ENCODE peak calls at places on chromosomes 6 and 20, in ten cellular contexts. One of them, this sample, is unnamed.

GRCh38 chr20:41468994-41469600 is 102.5 kb upstream of the EMILIN3 start:
- DNase-seq in spleen: no peak
- DNase-seq in left lung: no peak
- DNase-seq in CD4-positive, alpha-beta memory T cell: no peak
- DNase-seq in fibroblast of lung: no peak
- DNase-seq in tibial nerve: no peak
- DNase-seq in lower lobe of right lung: no peak
- DNase-seq in endodermal cell: no peak
- DNase-seq in tibial artery: no peak
- DNase-seq in left ventricle myocardium inferior: no peak
- DNase-seq in this sample: no peak

GRCh38 chr6:135985471-135985870 is 134.0 kb downstream of the PDE7B start:
- DNase-seq in spleen: no peak
- DNase-seq in left lung: no peak
- DNase-seq in CD4-positive, alpha-beta memory T cell: no peak
- DNase-seq in fibroblast of lung: peak
- DNase-seq in tibial nerve: no peak
- DNase-seq in lower lobe of right lung: no peak
- DNase-seq in endodermal cell: no peak
- DNase-seq in tibial artery: no peak
- DNase-seq in left ventricle myocardium inferior: no peak
- DNase-seq in this sample: no peak

GRCh38 chr6:163844352-163844751 is 429.8 kb downstream of the QKI start:
- DNase-seq in spleen: no peak
- DNase-seq in left lung: no peak
- DNase-seq in CD4-positive, alpha-beta memory T cell: no peak
- DNase-seq in fibroblast of lung: no peak
- DNase-seq in tibial nerve: no peak
- DNase-seq in lower lobe of right lung: no peak
- DNase-seq in endodermal cell: no peak
- DNase-seq in tibial artery: no peak
- DNase-seq in left ventricle myocardium inferior: no peak
- DNase-seq in this sample: no peak

GRCh38 chr6:14681699-14682487 is 564.0 kb upstream of the JARID2 start:
- DNase-seq in spleen: no peak
- DNase-seq in left lung: no peak
- DNase-seq in CD4-positive, alpha-beta memory T cell: no peak
- DNase-seq in fibroblast of lung: peak
- DNase-seq in tibial nerve: no peak
- DNase-seq in lower lobe of right lung: no peak
- DNase-seq in endodermal cell: no peak
- DNase-seq in tibial artery: no peak
- DNase-seq in left ventricle myocardium inferior: no peak
- DNase-seq in this sample: no peak

GRCh38 chr6:134453792-134454510 is 136.0 kb upstream of the SGK1 start:
- DNase-seq in spleen: no peak
- DNase-seq in left lung: no peak
- DNase-seq in CD4-positive, alpha-beta memory T cell: no peak
- DNase-seq in fibroblast of lung: no peak
- DNase-seq in tibial nerve: no peak
- DNase-seq in lower lobe of right lung: no peak
- DNase-seq in endodermal cell: peak
- DNase-seq in tibial artery: no peak
- DNase-seq in left ventricle myocardium inferior: no peak
- DNase-seq in this sample: no peak

GRCh38 chr6:105482227-105482839 is 79.5 kb upstream of the PREP start:
- DNase-seq in spleen: no peak
- DNase-seq in left lung: no peak
- DNase-seq in CD4-positive, alpha-beta memory T cell: no peak
- DNase-seq in fibroblast of lung: peak
- DNase-seq in tibial nerve: peak
- DNase-seq in lower lobe of right lung: no peak
- DNase-seq in endodermal cell: no peak
- DNase-seq in tibial artery: no peak
- DNase-seq in left ventricle myocardium inferior: peak
- DNase-seq in this sample: no peak

GRCh38 chr6:80464901-80465300 is 358.4 kb downstream of the BCKDHB start:
- DNase-seq in spleen: no peak
- DNase-seq in left lung: no peak
- DNase-seq in CD4-positive, alpha-beta memory T cell: no peak
- DNase-seq in fibroblast of lung: no peak
- DNase-seq in tibial nerve: no peak
- DNase-seq in lower lobe of right lung: no peak
- DNase-seq in endodermal cell: peak
- DNase-seq in tibial artery: no peak
- DNase-seq in left ventricle myocardium inferior: no peak
- DNase-seq in this sample: no peak

GRCh38 chr20:33296206-33296605 is 13.2 kb downstream of the BPIFB1 start:
- DNase-seq in spleen: no peak
- DNase-seq in left lung: no peak
- DNase-seq in CD4-positive, alpha-beta memory T cell: no peak
- DNase-seq in fibroblast of lung: no peak
- DNase-seq in tibial nerve: no peak
- DNase-seq in lower lobe of right lung: no peak
- DNase-seq in endodermal cell: no peak
- DNase-seq in tibial artery: no peak
- DNase-seq in left ventricle myocardium inferior: no peak
- DNase-seq in this sample: no peak

GRCh38 chr6:110358536-110359148 is 493 bp upstream of the METTL24 start:
- DNase-seq in spleen: no peak
- DNase-seq in left lung: no peak
- DNase-seq in CD4-positive, alpha-beta memory T cell: no peak
- DNase-seq in fibroblast of lung: no peak
- DNase-seq in tibial nerve: no peak
- DNase-seq in lower lobe of right lung: no peak
- DNase-seq in endodermal cell: no peak
- DNase-seq in tibial artery: no peak
- DNase-seq in left ventricle myocardium inferior: no peak
- DNase-seq in this sample: no peak

GRCh38 chr20:8388146-8388545 is 256.1 kb downstream of the PLCB1 start:
- DNase-seq in spleen: no peak
- DNase-seq in left lung: no peak
- DNase-seq in CD4-positive, alpha-beta memory T cell: no peak
- DNase-seq in fibroblast of lung: peak
- DNase-seq in tibial nerve: no peak
- DNase-seq in lower lobe of right lung: no peak
- DNase-seq in endodermal cell: no peak
- DNase-seq in tibial artery: no peak
- DNase-seq in left ventricle myocardium inferior: no peak
- DNase-seq in this sample: no peak

GRCh38 chr6:98041072-98041471 is 758.1 kb upstream of the MMS22L start:
- DNase-seq in spleen: no peak
- DNase-seq in left lung: no peak
- DNase-seq in CD4-positive, alpha-beta memory T cell: no peak
- DNase-seq in fibroblast of lung: peak
- DNase-seq in tibial nerve: no peak
- DNase-seq in lower lobe of right lung: no peak
- DNase-seq in endodermal cell: no peak
- DNase-seq in tibial artery: no peak
- DNase-seq in left ventricle myocardium inferior: no peak
- DNase-seq in this sample: no peak

GRCh38 chr6:16831136-16831535 is 69.9 kb upstream of the ATXN1 start:
- DNase-seq in spleen: no peak
- DNase-seq in left lung: no peak
- DNase-seq in CD4-positive, alpha-beta memory T cell: no peak
- DNase-seq in fibroblast of lung: no peak
- DNase-seq in tibial nerve: no peak
- DNase-seq in lower lobe of right lung: no peak
- DNase-seq in endodermal cell: no peak
- DNase-seq in tibial artery: no peak
- DNase-seq in left ventricle myocardium inferior: no peak
- DNase-seq in this sample: no peak

GRCh38 chr6:31730631-31731086 is 1.6 kb upstream of the DDAH2 start:
- DNase-seq in spleen: peak
- DNase-seq in left lung: no peak
- DNase-seq in CD4-positive, alpha-beta memory T cell: no peak
- DNase-seq in fibroblast of lung: no peak
- DNase-seq in tibial nerve: no peak
- DNase-seq in lower lobe of right lung: no peak
- DNase-seq in endodermal cell: peak
- DNase-seq in tibial artery: no peak
- DNase-seq in left ventricle myocardium inferior: no peak
- DNase-seq in this sample: no peak

GRCh38 chr6:12137480-12137879 is 125.4 kb downstream of the HIVEP1 start:
- DNase-seq in spleen: no peak
- DNase-seq in left lung: no peak
- DNase-seq in CD4-positive, alpha-beta memory T cell: no peak
- DNase-seq in fibroblast of lung: peak
- DNase-seq in tibial nerve: peak
- DNase-seq in lower lobe of right lung: no peak
- DNase-seq in endodermal cell: no peak
- DNase-seq in tibial artery: no peak
- DNase-seq in left ventricle myocardium inferior: peak
- DNase-seq in this sample: no peak

GRCh38 chr6:150641398-150642139 is 41.9 kb downstream of the PLEKHG1 start:
- DNase-seq in spleen: no peak
- DNase-seq in left lung: no peak
- DNase-seq in CD4-positive, alpha-beta memory T cell: no peak
- DNase-seq in fibroblast of lung: peak
- DNase-seq in tibial nerve: no peak
- DNase-seq in lower lobe of right lung: no peak
- DNase-seq in endodermal cell: no peak
- DNase-seq in tibial artery: no peak
- DNase-seq in left ventricle myocardium inferior: no peak
- DNase-seq in this sample: no peak
- H3K27ac ChIP-seq in spleen: peak
- H3K27ac ChIP-seq in left lung: peak
- H3K27ac ChIP-seq in CD4-positive, alpha-beta memory T cell: no peak
- H3K27ac ChIP-seq in fibroblast of lung: no peak
- H3K27ac ChIP-seq in tibial nerve: peak
- H3K27ac ChIP-seq in lower lobe of right lung: peak
- H3K27ac ChIP-seq in endodermal cell: no peak
- H3K27ac ChIP-seq in tibial artery: no peak
- H3K27ac ChIP-seq in left ventricle myocardium inferior: peak
- H3K27ac ChIP-seq in this sample: no peak

DNA sequence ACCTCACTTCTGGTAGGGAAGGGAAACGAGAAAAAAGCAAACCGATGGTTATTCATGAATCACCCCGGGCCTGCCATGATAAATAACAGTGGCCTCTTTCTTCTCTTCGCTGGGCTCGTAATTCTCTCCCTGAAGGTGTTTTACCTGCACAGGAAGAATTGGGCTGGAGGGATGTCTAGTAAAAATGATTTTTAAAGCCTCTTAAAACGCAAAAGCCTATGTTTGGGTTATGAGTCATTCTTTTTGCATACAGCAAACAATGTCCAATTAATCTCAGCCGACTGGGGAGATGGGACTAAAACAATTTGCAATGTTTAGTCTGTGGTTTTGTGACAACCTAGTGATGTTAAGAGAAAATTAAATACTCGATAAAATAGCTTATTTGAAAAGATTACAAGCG is 16.7 kb downstream of the LINC00237 start:
- DNase-seq in spleen: no peak
- DNase-seq in left lung: no peak
- DNase-seq in CD4-positive, alpha-beta memory T cell: no peak
- DNase-seq in fibroblast of lung: peak
- DNase-seq in tibial nerve: no peak
- DNase-seq in lower lobe of right lung: no peak
- DNase-seq in endodermal cell: no peak
- DNase-seq in tibial artery: no peak
- DNase-seq in left ventricle myocardium inferior: no peak
- DNase-seq in this sample: no peak
- H3K27ac ChIP-seq in spleen: no peak
- H3K27ac ChIP-seq in left lung: no peak
- H3K27ac ChIP-seq in CD4-positive, alpha-beta memory T cell: no peak
- H3K27ac ChIP-seq in fibroblast of lung: no peak
- H3K27ac ChIP-seq in tibial nerve: no peak
- H3K27ac ChIP-seq in lower lobe of right lung: no peak
- H3K27ac ChIP-seq in endodermal cell: no peak
- H3K27ac ChIP-seq in tibial artery: no peak
- H3K27ac ChIP-seq in left ventricle myocardium inferior: no peak
- H3K27ac ChIP-seq in this sample: no peak

GRCh38 chr20:2237059-2237458 is 58.7 kb upstream of the TGM3 start:
- DNase-seq in spleen: peak
- DNase-seq in left lung: no peak
- DNase-seq in CD4-positive, alpha-beta memory T cell: no peak
- DNase-seq in fibroblast of lung: peak
- DNase-seq in tibial nerve: peak
- DNase-seq in lower lobe of right lung: no peak
- DNase-seq in endodermal cell: peak
- DNase-seq in tibial artery: peak
- DNase-seq in left ventricle myocardium inferior: no peak
- DNase-seq in this sample: no peak
- H3K27ac ChIP-seq in spleen: peak
- H3K27ac ChIP-seq in left lung: no peak
- H3K27ac ChIP-seq in CD4-positive, alpha-beta memory T cell: no peak
- H3K27ac ChIP-seq in fibroblast of lung: peak
- H3K27ac ChIP-seq in tibial nerve: peak
- H3K27ac ChIP-seq in lower lobe of right lung: no peak
- H3K27ac ChIP-seq in endodermal cell: no peak
- H3K27ac ChIP-seq in tibial artery: peak
- H3K27ac ChIP-seq in left ventricle myocardium inferior: no peak
- H3K27ac ChIP-seq in this sample: no peak

GRCh38 chr6:44219815-44220784 is 3.3 kb upstream of the SLC29A1 start:
- DNase-seq in spleen: peak
- DNase-seq in left lung: no peak
- DNase-seq in CD4-positive, alpha-beta memory T cell: no peak
- DNase-seq in fibroblast of lung: no peak
- DNase-seq in tibial nerve: no peak
- DNase-seq in lower lobe of right lung: no peak
- DNase-seq in endodermal cell: no peak
- DNase-seq in tibial artery: no peak
- DNase-seq in left ventricle myocardium inferior: no peak
- DNase-seq in this sample: no peak

GRCh38 chr6:44221961-44222335 is 1.4 kb upstream of the SLC29A1 start:
- DNase-seq in spleen: no peak
- DNase-seq in left lung: no peak
- DNase-seq in CD4-positive, alpha-beta memory T cell: no peak
- DNase-seq in fibroblast of lung: no peak
- DNase-seq in tibial nerve: no peak
- DNase-seq in lower lobe of right lung: no peak
- DNase-seq in endodermal cell: no peak
- DNase-seq in tibial artery: no peak
- DNase-seq in left ventricle myocardium inferior: no peak
- DNase-seq in this sample: no peak

GRCh38 chr6:44221291-44221960 is 2.0 kb upstream of the SLC29A1 start:
- DNase-seq in spleen: peak
- DNase-seq in left lung: peak
- DNase-seq in CD4-positive, alpha-beta memory T cell: peak
- DNase-seq in fibroblast of lung: peak
- DNase-seq in tibial nerve: peak
- DNase-seq in lower lobe of right lung: peak
- DNase-seq in endodermal cell: peak
- DNase-seq in tibial artery: peak
- DNase-seq in left ventricle myocardium inferior: peak
- DNase-seq in this sample: peak

GRCh38 chr6:44222486-44222986 is 859 bp upstream of the SLC29A1 start:
- DNase-seq in spleen: no peak
- DNase-seq in left lung: no peak
- DNase-seq in CD4-positive, alpha-beta memory T cell: no peak
- DNase-seq in fibroblast of lung: no peak
- DNase-seq in tibial nerve: no peak
- DNase-seq in lower lobe of right lung: no peak
- DNase-seq in endodermal cell: peak
- DNase-seq in tibial artery: no peak
- DNase-seq in left ventricle myocardium inferior: no peak
- DNase-seq in this sample: no peak

GRCh38 chr6:44220913-44221290 is 2.5 kb upstream of the SLC29A1 start:
- DNase-seq in spleen: no peak
- DNase-seq in left lung: no peak
- DNase-seq in CD4-positive, alpha-beta memory T cell: no peak
- DNase-seq in fibroblast of lung: no peak
- DNase-seq in tibial nerve: no peak
- DNase-seq in lower lobe of right lung: no peak
- DNase-seq in endodermal cell: no peak
- DNase-seq in tibial artery: no peak
- DNase-seq in left ventricle myocardium inferior: no peak
- DNase-seq in this sample: no peak
- H3K27ac ChIP-seq in spleen: peak
- H3K27ac ChIP-seq in left lung: peak
- H3K27ac ChIP-seq in CD4-positive, alpha-beta memory T cell: no peak
- H3K27ac ChIP-seq in fibroblast of lung: no peak
- H3K27ac ChIP-seq in tibial nerve: peak
- H3K27ac ChIP-seq in lower lobe of right lung: peak
- H3K27ac ChIP-seq in endodermal cell: no peak
- H3K27ac ChIP-seq in tibial artery: peak
- H3K27ac ChIP-seq in left ventricle myocardium inferior: peak
- H3K27ac ChIP-seq in this sample: no peak

This sample was measured in caudate nucleus.